ENCODE peak calls at places on chromosome 22, in eight cellular contexts. N is lower lobe of right lung; Z is caudate nucleus; H is CD4-positive, CD25-positive, alpha-beta regulatory T cell; J is CD8-positive, alpha-beta memory T cell; F is A549; T is naive thymus-derived CD4-positive, alpha-beta T cell; V is tibial nerve. K is an unnamed sample.

GRCh38 chr22:27782065-27782464 is 19.5 kb downstream of the MN1 start:
- DNase-seq in N (no peak), Z (peak), H (no peak), J (no peak), F (no peak), T (no peak), V (no peak), K (no peak)

GRCh38 chr22:27810566-27810965 is 9.0 kb upstream of the MN1 start:
- DNase-seq in N (no peak), Z (no peak), H (no peak), J (no peak), F (no peak), T (no peak), V (peak), K (peak)

GRCh38 chr22:29734853-29735252 is 15.1 kb downstream of the CABP7 start:
- DNase-seq in N (no peak), Z (no peak), H (no peak), J (no peak), F (no peak), T (no peak), V (no peak), K (no peak)

GRCh38 chr22:19325296-19325950 is 33.9 kb upstream of the CLTCL1 start:
- DNase-seq in N (no peak), Z (no peak), H (no peak), J (no peak), F (no peak), T (no peak), V (no peak), K (no peak)

GRCh38 chr22:42902875-42903510 is 45.9 kb upstream of the ARFGAP3 start:
- DNase-seq in N (no peak), Z (no peak), H (no peak), J (no peak), F (no peak), T (no peak), V (no peak), K (no peak)

GRCh38 chr22:18979957-18980356 is 43.9 kb upstream of the PRODH start:
- DNase-seq in N (no peak), Z (no peak), H (no peak), J (no peak), F (no peak), T (no peak), V (no peak), K (no peak)

GRCh38 chr22:31893460-31893859 is 50.9 kb upstream of the YWHAH start:
- DNase-seq in N (no peak), Z (peak), H (no peak), J (no peak), F (no peak), T (no peak), V (no peak), K (peak)

GRCh38 chr22:49736538-49736937 is 91.1 kb downstream of the BRD1 start:
- DNase-seq in N (no peak), Z (no peak), H (no peak), J (no peak), F (no peak), T (no peak), V (no peak), K (no peak)

GRCh38 chr22:42060489-42060888 is 10.1 kb downstream of the NAGA start:
- DNase-seq in N (no peak), Z (no peak), H (no peak), J (no peak), F (no peak), T (no peak), V (no peak), K (no peak)

GRCh38 chr22:40592352-40593113 is 44.0 kb downstream of the MRTFA start:
- DNase-seq in N (no peak), Z (no peak), H (no peak), J (no peak), F (no peak), T (no peak), V (no peak), K (no peak)

GRCh38 chr22:20203142-20204099 is 52.6 kb upstream of the CCDC188 start:
- DNase-seq in N (peak), Z (no peak), H (no peak), J (no peak), F (no peak), T (no peak), V (no peak), K (no peak)

GRCh38 chr22:41968601-41969000 is 642 bp upstream of the SEPTIN3 start:
- DNase-seq in N (no peak), Z (no peak), H (no peak), J (no peak), F (no peak), T (no peak), V (no peak), K (no peak)

GRCh38 chr22:41524809-41525449 is 19.3 kb downstream of the POLR3H start:
- DNase-seq in N (no peak), Z (peak), H (peak), J (peak), F (no peak), T (peak), V (no peak), K (no peak)

GRCh38 chr22:31122532-31123291 is at the start of gene INPP5J:
- DNase-seq in N (peak), Z (peak), H (no peak), J (no peak), F (peak), T (no peak), V (no peak), K (peak)

GRCh38 chr22:30806391-30806861 is 111.8 kb downstream of the OSBP2 start:
- DNase-seq in N (no peak), Z (no peak), H (no peak), J (no peak), F (no peak), T (no peak), V (no peak), K (no peak)

GRCh38 chr22:30876925-30877553 is 91.5 kb downstream of the MORC2 start:
- DNase-seq in N (peak), Z (peak), H (no peak), J (no peak), F (no peak), T (no peak), V (no peak), K (no peak)

GRCh38 chr22:46114518-46115387 is 35.6 kb upstream of the PPARA start:
- DNase-seq in N (no peak), Z (no peak), H (no peak), J (no peak), F (no peak), T (no peak), V (no peak), K (no peak)

GRCh38 chr22:46117206-46118199 is 32.8 kb upstream of the PPARA start:
- DNase-seq in N (no peak), Z (no peak), H (no peak), J (no peak), F (no peak), T (no peak), V (no peak), K (no peak)

GRCh38 chr22:46115388-46115678 is 35.0 kb upstream of the PPARA start:
- DNase-seq in N (no peak), Z (no peak), H (no peak), J (no peak), F (no peak), T (no peak), V (no peak), K (no peak)

GRCh38 chr22:46115755-46116490 is 34.4 kb upstream of the PPARA start:
- DNase-seq in N (no peak), Z (no peak), H (no peak), J (no peak), F (no peak), T (no peak), V (no peak), K (no peak)

DNA sequence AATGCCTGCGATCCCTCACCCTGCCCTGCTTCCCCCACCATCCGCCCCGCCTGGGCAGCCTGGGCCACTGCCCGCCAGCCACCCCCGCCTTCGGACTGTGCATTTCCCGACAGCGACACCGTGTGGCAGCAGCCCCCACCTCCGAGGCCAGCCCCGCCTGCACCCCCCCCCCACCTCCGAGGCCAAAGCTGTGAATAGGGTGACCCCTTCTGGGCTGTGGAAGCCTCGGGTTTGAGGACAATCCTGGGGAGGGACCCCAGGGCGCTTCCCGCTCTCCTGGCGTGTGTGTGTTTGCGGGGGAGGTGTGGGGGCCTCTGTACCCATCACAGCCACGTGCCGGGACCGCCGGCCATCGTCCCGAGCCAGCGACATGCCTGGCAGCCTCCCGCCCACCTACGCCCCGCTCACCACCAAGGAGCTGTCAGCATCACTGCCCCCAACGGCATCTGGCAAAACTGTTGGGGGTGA is 33.8 kb upstream of the PPARA start:
- DNase-seq in N (peak), Z (peak), H (peak), J (peak), F (peak), T (peak), V (peak), K (peak)
- H3K27ac ChIP-seq in N (peak), Z (peak), H (no peak), J (no peak), F (peak), T (no peak), V (peak), K (no peak)

GRCh38 chr22:39266398-39267030 is 21.7 kb upstream of the PDGFB start:
- DNase-seq in N (no peak), Z (no peak), H (no peak), J (no peak), F (no peak), T (no peak), V (no peak), K (peak)
- H3K27ac ChIP-seq in N (no peak), Z (no peak), H (no peak), J (no peak), F (no peak), T (no peak), V (peak), K (no peak)

GRCh38 chr22:46537946-46538815 is 761 bp upstream of the CELSR1 start:
- DNase-seq in N (no peak), Z (no peak), H (no peak), J (no peak), F (peak), T (no peak), V (no peak), K (no peak)

GRCh38 chr22:46542011-46542985 is 4.9 kb upstream of the CELSR1 start:
- DNase-seq in N (peak), Z (peak), H (peak), J (peak), F (peak), T (peak), V (peak), K (peak)

GRCh38 chr22:46539169-46539568 is 1.7 kb upstream of the CELSR1 start:
- DNase-seq in N (no peak), Z (no peak), H (no peak), J (no peak), F (no peak), T (no peak), V (no peak), K (no peak)

GRCh38 chr22:46538816-46539163 is 1.4 kb upstream of the CELSR1 start:
- DNase-seq in N (no peak), Z (no peak), H (no peak), J (no peak), F (no peak), T (no peak), V (no peak), K (no peak)

DNA sequence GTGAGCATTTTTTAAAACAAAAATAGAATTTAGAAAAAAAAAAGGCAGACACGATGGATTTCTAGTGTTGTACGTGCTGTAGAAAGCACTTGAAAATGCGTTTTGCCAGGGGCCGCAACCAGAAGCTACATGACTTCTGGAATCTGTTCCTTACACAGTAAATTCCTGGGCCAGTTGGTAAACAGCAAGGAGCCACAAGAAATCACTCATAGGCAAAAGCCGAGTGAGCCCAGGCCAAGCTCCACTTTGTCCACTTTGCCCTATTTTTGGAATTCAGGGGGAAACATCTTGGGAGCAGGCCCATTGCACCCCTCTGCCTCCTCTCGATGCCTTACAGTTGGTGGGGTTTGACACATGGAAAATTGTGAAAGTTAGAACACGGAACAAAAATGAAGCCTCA is 4.1 kb upstream of the CELSR1 start:
- DNase-seq in N (no peak), Z (no peak), H (no peak), J (no peak), F (no peak), T (no peak), V (no peak), K (no peak)
- H3K27ac ChIP-seq in N (peak), Z (no peak), H (no peak), J (no peak), F (no peak), T (no peak), V (no peak), K (no peak)

GRCh38 chr22:48641906-48642475 is 1185.7 kb downstream of the BRD1 start:
- DNase-seq in N (no peak), Z (no peak), H (no peak), J (no peak), F (no peak), T (no peak), V (no peak), K (no peak)

GRCh38 chr22:48642550-48642949 is 1185.1 kb downstream of the BRD1 start:
- DNase-seq in N (no peak), Z (no peak), H (no peak), J (no peak), F (no peak), T (no peak), V (no peak), K (no peak)

GRCh38 chr22:48639021-48639795 is 1188.5 kb downstream of the BRD1 start:
- DNase-seq in N (no peak), Z (no peak), H (no peak), J (no peak), F (no peak), T (no peak), V (no peak), K (no peak)

GRCh38 chr22:48639896-48640732 is 1187.6 kb downstream of the BRD1 start:
- DNase-seq in N (no peak), Z (no peak), H (no peak), J (no peak), F (no peak), T (no peak), V (no peak), K (peak)

DNA sequence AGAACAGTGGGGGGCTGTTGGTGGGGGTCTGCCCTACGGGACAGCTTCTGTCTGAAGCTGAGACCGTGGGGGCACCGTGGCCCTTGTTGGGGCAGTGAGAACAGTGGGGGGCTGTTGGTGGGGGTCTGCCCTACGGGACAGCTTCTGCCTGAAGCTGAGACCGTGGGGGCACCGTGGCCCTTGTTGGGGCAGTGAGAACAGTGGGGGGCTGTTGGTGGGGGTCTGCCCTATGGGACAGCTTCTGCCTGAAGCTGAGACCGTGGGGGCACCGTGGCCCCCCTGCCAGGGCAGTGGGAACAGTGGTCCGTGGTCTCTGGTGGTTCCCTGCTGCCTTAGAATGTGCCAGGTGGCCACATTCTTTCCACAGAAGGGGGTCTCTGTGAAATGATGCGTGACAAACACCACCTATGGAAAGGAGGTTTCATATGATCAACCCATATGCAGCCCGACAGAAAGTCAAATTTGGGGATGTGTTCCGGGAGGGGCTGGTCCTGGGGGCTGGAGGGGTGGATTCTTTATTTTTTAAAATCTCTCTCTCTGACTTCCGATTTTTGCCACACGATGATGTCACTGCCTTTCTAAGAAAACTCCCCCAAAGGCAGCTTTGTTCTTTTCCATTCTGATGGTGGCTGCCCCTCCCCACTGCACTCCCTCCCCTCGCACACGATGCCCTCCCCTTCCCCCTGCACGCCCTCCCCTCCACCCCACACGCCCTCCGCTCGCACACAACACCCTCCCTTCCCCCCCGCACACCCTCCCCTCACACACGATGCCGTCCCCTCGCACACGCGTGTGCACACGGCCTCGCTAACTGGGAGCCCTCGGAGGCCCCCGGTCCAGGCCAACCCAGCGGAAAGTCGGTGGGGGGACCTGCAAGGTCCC is 1186.5 kb downstream of the BRD1 start:
- DNase-seq in N (no peak), Z (no peak), H (no peak), J (no peak), F (no peak), T (no peak), V (no peak), K (peak)
- H3K27ac ChIP-seq in N (no peak), Z (no peak), H (no peak), J (no peak), F (no peak), T (no peak), V (peak), K (no peak)

GRCh38 chr22:23203452-23204124 is 23.3 kb downstream of the BCR start:
- DNase-seq in N (peak), Z (peak), H (no peak), J (no peak), F (no peak), T (no peak), V (no peak), K (no peak)

GRCh38 chr22:23204541-23205157 is 24.3 kb downstream of the BCR start:
- DNase-seq in N (peak), Z (peak), H (no peak), J (no peak), F (no peak), T (no peak), V (no peak), K (no peak)

GRCh38 chr22:23202812-23203451 is 22.6 kb downstream of the BCR start:
- DNase-seq in N (no peak), Z (no peak), H (no peak), J (no peak), F (no peak), T (no peak), V (no peak), K (no peak)

GRCh38 chr22:23205330-23205729 is 25.0 kb downstream of the BCR start:
- DNase-seq in N (no peak), Z (peak), H (no peak), J (no peak), F (no peak), T (no peak), V (no peak), K (no peak)

GRCh38 chr22:23204125-23204488 is 23.8 kb downstream of the BCR start:
- DNase-seq in N (peak), Z (no peak), H (no peak), J (no peak), F (no peak), T (no peak), V (no peak), K (no peak)
- H3K27ac ChIP-seq in N (no peak), Z (peak), H (no peak), J (no peak), F (no peak), T (no peak), V (no peak), K (no peak)

GRCh38 chr22:33866521-33866920 is 53.8 kb downstream of the LARGE1 start:
- DNase-seq in N (no peak), Z (no peak), H (no peak), J (no peak), F (no peak), T (no peak), V (no peak), K (no peak)
- H3K27ac ChIP-seq in N (no peak), Z (no peak), H (no peak), J (no peak), F (no peak), T (no peak), V (no peak), K (no peak)

DNA sequence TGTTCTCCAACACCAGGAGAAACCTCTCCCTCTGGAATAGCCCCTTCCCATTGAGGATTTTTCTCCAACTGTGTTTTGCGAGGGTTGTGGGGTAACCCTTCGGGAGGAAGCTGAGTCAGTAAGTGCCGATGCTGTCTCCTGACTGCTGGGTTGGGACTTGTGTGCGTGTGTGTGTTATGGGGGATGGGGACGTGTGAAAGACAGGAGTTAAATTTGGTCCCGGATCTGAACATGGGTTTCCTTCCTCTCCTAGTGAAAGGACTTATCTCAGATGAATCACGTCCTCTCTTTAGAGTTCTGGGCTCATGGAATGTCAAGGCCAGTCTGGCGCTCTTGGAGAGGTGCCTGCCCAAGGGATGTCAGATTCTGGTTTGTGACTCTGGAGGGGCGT is 33.3 kb downstream of the KIAA1671 start:
- DNase-seq in N (no peak), Z (no peak), H (no peak), J (no peak), F (no peak), T (no peak), V (no peak), K (no peak)
- H3K27ac ChIP-seq in N (no peak), Z (peak), H (no peak), J (no peak), F (no peak), T (no peak), V (peak), K (no peak)

K was measured in SJCRH30.